ENCODE peak calls at places on chromosomes 13 and 19, in ten cellular contexts. K is stimulated activated CD4-positive, alpha-beta T cell treated with anti-CD3 and anti-CD28 coated beads, Interleukin-1b, Interleukin-23, amount 100 ng/mL, for 24 hours; H is smooth muscle cell of the brain vasculature; Q is HCT116; B is A549; G is stimulated activated naive CD8-positive, alpha-beta T cell treated with anti-CD3 and anti-CD28 coated beads, Interleukin-15, Interleukin-2, amounts not matched to agents 100 U/mL and 50 U/mL, for 24 hours; C is LHCN-M2; T is astrocyte; F is activated T-cell treated with anti-CD3 and anti-CD28 coated beads, Interleukin-2, amount 50 U/mL, for 4 hours; O is progenitor cell of endocrine pancreas. I is an unnamed sample.

GRCh38 chr19:52943884-52944643 is 18.6 kb downstream of the ZNF816 start:
- DNase-seq in G (no peak), Q (no peak), B (no peak), H (no peak), T (no peak), F (no peak), C (no peak), O (no peak), K (no peak), I (no peak)

GRCh38 chr13:25215253-25215575 is 43.1 kb upstream of the AMER2 start:
- DNase-seq in F (no peak), C (no peak), H (no peak), B (no peak), T (no peak), O (no peak), G (no peak), K (no peak), Q (no peak), I (no peak)

GRCh38 chr13:58574791-58575190 is 943.2 kb downstream of the PCDH17 start:
- DNase-seq in K (no peak), F (no peak), B (no peak), H (no peak), G (no peak), C (no peak), O (no peak), Q (no peak), T (no peak), I (no peak)

GRCh38 chr13:42875448-42876269 is 94.3 kb downstream of the FAM216B start:
- DNase-seq in G (no peak), B (no peak), K (no peak), F (no peak), H (no peak), O (no peak), Q (no peak), T (no peak), C (no peak), I (no peak)

GRCh38 chr19:1267441-1268391 is 1.4 kb upstream of the CIRBP start:
- DNase-seq in Q (no peak), F (no peak), T (no peak), O (no peak), C (no peak), K (no peak), H (no peak), B (no peak), G (no peak), I (no peak)

GRCh38 chr13:50282016-50282415 is 266.8 kb downstream of the KCNRG start:
- DNase-seq in F (no peak), Q (no peak), H (no peak), K (no peak), O (no peak), G (no peak), B (no peak), T (no peak), C (no peak), I (no peak)

GRCh38 chr19:54684537-54684936 is 21.8 kb downstream of the LILRB4 start:
- DNase-seq in F (no peak), T (peak; percentile 2), Q (no peak), O (no peak), H (no peak), B (peak; percentile 25), K (no peak), G (no peak), C (peak; percentile 25), I (no peak)

GRCh38 chr13:95296326-95296939 is 4.8 kb downstream of the ABCC4 start:
- DNase-seq in K (no peak), B (peak; percentile 49), G (peak; percentile 36), T (no peak), O (peak; percentile 33), Q (peak; percentile 21), H (no peak), C (no peak), F (peak; percentile 10), I (no peak)

GRCh38 chr13:40589285-40590109 is 76.9 kb downstream of the FOXO1 start:
- DNase-seq in C (peak; percentile 98), O (no peak), B (peak; percentile 11), H (peak; percentile 21), T (peak; percentile 70), G (no peak), K (no peak), Q (no peak), F (no peak), I (peak; percentile 39)

GRCh38 chr13:99033814-99034213 is 56.0 kb upstream of the DOCK9 start:
- DNase-seq in G (no peak), O (no peak), B (no peak), T (no peak), F (no peak), H (no peak), Q (no peak), C (peak; percentile 55), K (no peak), I (no peak)

GRCh38 chr13:73335226-73335625 is 276.4 kb downstream of the KLF5 start:
- DNase-seq in O (no peak), K (no peak), T (peak; percentile 79), B (peak; percentile 79), H (no peak), F (no peak), C (peak; percentile 92), G (no peak), Q (peak; percentile 59), I (no peak)

GRCh38 chr19:17216058-17216670 is 1.0 kb downstream of the USE1 start:
- DNase-seq in C (no peak), O (no peak), H (no peak), B (no peak), Q (no peak), G (no peak), K (no peak), T (no peak), F (no peak), I (no peak)

GRCh38 chr19:38908854-38909253 is 3.1 kb downstream of the CCER2 start:
- DNase-seq in C (no peak), H (no peak), T (no peak), O (no peak), F (no peak), B (no peak), G (no peak), K (no peak), Q (no peak), I (no peak)

GRCh38 chr19:28638445-28638844 is 574.5 kb downstream of the UQCRFS1 start:
- DNase-seq in O (no peak), T (no peak), F (no peak), B (no peak), G (no peak), Q (no peak), H (no peak), K (no peak), C (no peak), I (no peak)

GRCh38 chr13:41956272-41956671 is 4.6 kb downstream of the VWA8 start:
- DNase-seq in F (no peak), H (no peak), Q (no peak), C (no peak), B (no peak), K (no peak), T (no peak), G (no peak), O (no peak), I (no peak)

GRCh38 chr19:49988433-49988832 is 27.5 kb upstream of the SIGLEC11 start:
- DNase-seq in T (peak; percentile 70), F (no peak), Q (no peak), H (no peak), K (no peak), O (no peak), C (peak; percentile 24), B (no peak), G (no peak), I (no peak)

GRCh38 chr19:31781542-31781941 is 432.3 kb upstream of the TSHZ3 start:
- DNase-seq in G (no peak), Q (no peak), O (no peak), T (no peak), K (no peak), B (no peak), F (no peak), C (no peak), H (no peak), I (no peak)

GRCh38 chr19:6260912-6261636 is 18.7 kb downstream of the MLLT1 start:
- DNase-seq in O (no peak), K (no peak), T (no peak), G (peak; percentile 49), C (no peak), F (peak; percentile 25), Q (no peak), H (no peak), B (peak; percentile 16), I (no peak)

GRCh38 chr13:108033800-108034707 is 181.3 kb downstream of the LIG4 start:
- DNase-seq in K (no peak), O (no peak), T (no peak), G (no peak), F (no peak), B (peak; percentile 1), C (no peak), Q (no peak), H (no peak), I (no peak)